ENCODE peak calls at places on chromosomes 13 and 19, in six cellular contexts. Y, A, I, O, U and Z are unnamed samples.

GRCh38 chr13:109900723-109901122 is 114.3 kb upstream of the IRS2 start:
- DNase-seq in Y (no peak), I (no peak), A (no peak), U (no peak), O (no peak), Z (no peak)

GRCh38 chr19:48368942-48369341 is 4.8 kb downstream of the SYNGR4 start:
- DNase-seq in U (no peak), Y (no peak), I (no peak), O (no peak), A (no peak), Z (no peak)

GRCh38 chr13:105395041-105395440 is 1140.4 kb downstream of the EFNB2 start:
- DNase-seq in O (no peak), I (no peak), A (no peak), U (no peak), Y (no peak), Z (no peak)

GRCh38 chr19:45615795-45616708 is 14.0 kb upstream of the GPR4 start:
- DNase-seq in Y (peak), A (peak), I (peak), U (peak), O (peak), Z (peak)

GRCh38 chr19:42250666-42251531 is 4.0 kb downstream of the ERF start:
- DNase-seq in U (no peak), Y (no peak), A (no peak), O (no peak), I (no peak), Z (no peak)

GRCh38 chr13:114179087-114179658 is at the start of gene CFAP97D2:
- DNase-seq in I (no peak), O (no peak), A (no peak), U (no peak), Y (no peak), Z (no peak)

GRCh38 chr19:56107626-56108351 is 13.3 kb downstream of the ZNF787 start:
- DNase-seq in U (no peak), I (no peak), A (no peak), Y (no peak), O (no peak), Z (no peak)

GRCh38 chr19:10105241-10106099 is 692 bp upstream of the PPAN start:
- DNase-seq in Y (no peak), I (no peak), U (no peak), O (peak), A (peak), Z (peak)

GRCh38 chr19:15487038-15487437 is 7.7 kb upstream of the PGLYRP2 start:
- DNase-seq in Y (no peak), U (no peak), I (no peak), A (no peak), O (no peak), Z (no peak)

GRCh38 chr19:18520848-18521691 is 800 bp downstream of the ELL start:
- DNase-seq in U (no peak), A (peak), O (peak), I (peak), Y (peak), Z (peak)

GRCh38 chr13:32838985-32839384 is 177.2 kb upstream of the KL start:
- DNase-seq in O (peak), A (no peak), Y (no peak), U (no peak), I (peak), Z (no peak)

GRCh38 chr13:100130092-100130491 is 41.2 kb downstream of the PCCA start:
- DNase-seq in U (no peak), I (no peak), A (no peak), Y (no peak), O (no peak), Z (no peak)

GRCh38 chr19:37304190-37304883 is 66.6 kb upstream of the ZNF527 start:
- DNase-seq in I (no peak), Y (peak), U (no peak), A (no peak), O (no peak), Z (no peak)